ENCODE peak calls at places on chromosomes 13 and 19, in six cellular contexts. M is AML-193; E is stimulated activated CD4-positive, alpha-beta T cell treated with anti-CD3 and anti-CD28 coated beads, TNF-alpha, amount 100 ng/mL, for 48 hours; Q is naive thymus-derived CD8-positive, alpha-beta T cell; U is stimulated activated CD8-positive, alpha-beta memory T cell treated with anti-CD3 and anti-CD28 coated beads, Interleukin-2, amount 100 ng/mL, for 48 hours; X is ascending aorta. F is an unnamed sample.

GRCh38 chr13:40470665-40471064 is 195.8 kb downstream of the FOXO1 start:
- DNase-seq in M (no peak), U (no peak), E (no peak), Q (no peak), X (peak), F (no peak)

GRCh38 chr19:41928221-41928683 is at the start of gene ERFL:
- DNase-seq in Q (no peak), M (peak), U (no peak), E (no peak), X (no peak), F (peak)

GRCh38 chr13:113162783-113163685 is 4.6 kb downstream of the PROZ start:
- DNase-seq in M (no peak), E (no peak), X (peak), U (no peak), Q (no peak), F (no peak)

GRCh38 chr13:98026457-98026857 is 73.0 kb downstream of the IPO5 start:
- DNase-seq in M (no peak), Q (no peak), U (no peak), E (no peak), X (no peak), F (peak)

GRCh38 chr13:58144616-58145015 is 513.1 kb downstream of the PCDH17 start:
- DNase-seq in E (no peak), X (no peak), Q (no peak), M (no peak), U (no peak), F (no peak)

GRCh38 chr13:99174533-99175100 is 26.0 kb upstream of the UBAC2 start:
- DNase-seq in M (no peak), X (no peak), E (no peak), U (no peak), Q (no peak), F (peak)

GRCh38 chr13:43983373-43983772 is 103.7 kb downstream of the LACC1 start:
- DNase-seq in U (no peak), E (no peak), M (no peak), Q (no peak), X (no peak), F (no peak)

GRCh38 chr19:51948979-51949378 is 21.7 kb downstream of the ZNF613 start:
- DNase-seq in E (no peak), Q (no peak), U (no peak), X (no peak), M (no peak), F (no peak)

GRCh38 chr13:107867701-107868661 is 347.4 kb downstream of the LIG4 start:
- DNase-seq in E (no peak), U (no peak), X (no peak), Q (no peak), M (no peak), F (no peak)

GRCh38 chr19:45713141-45713540 is 17.6 kb downstream of the FBXO46 start:
- DNase-seq in X (no peak), M (no peak), U (no peak), Q (no peak), E (no peak), F (no peak)

GRCh38 chr19:46206176-46206575 is 23.4 kb upstream of the IGFL1 start:
- DNase-seq in X (no peak), Q (no peak), E (no peak), U (no peak), M (no peak), F (no peak)

GRCh38 chr19:20238025-20238623 is 71.1 kb downstream of the ZNF486 start:
- DNase-seq in X (peak), Q (peak), E (peak), U (peak), M (peak), F (peak)

GRCh38 chr13:39777527-39778061 is 122.1 kb downstream of the COG6 start:
- DNase-seq in U (no peak), Q (no peak), X (no peak), M (peak), E (peak), F (peak)

GRCh38 chr19:1073063-1073955 is 6.3 kb downstream of the ARHGAP45 start:
- DNase-seq in E (no peak), U (no peak), M (no peak), X (no peak), Q (no peak), F (no peak)

GRCh38 chr19:58252102-58252685 is 23.5 kb downstream of the ZNF544 start:
- DNase-seq in Q (no peak), U (no peak), E (no peak), M (no peak), X (no peak), F (peak)

GRCh38 chr19:17847538-17848366 is at the start of gene JAK3:
- DNase-seq in X (peak), M (no peak), U (peak), E (peak), Q (peak), F (no peak)

GRCh38 chr19:18029617-18030338 is 21.8 kb downstream of the ARRDC2 start:
- DNase-seq in U (no peak), E (no peak), Q (no peak), X (no peak), M (no peak), F (no peak)

GRCh38 chr13:32381539-32381938 is 46.4 kb downstream of the N4BP2L1 start:
- DNase-seq in M (peak), E (no peak), U (no peak), Q (no peak), X (no peak), F (peak)

GRCh38 chr19:46528601-46529447 is 33.2 kb upstream of the PNMA8B start:
- DNase-seq in Q (no peak), E (no peak), X (no peak), M (no peak), U (no peak), F (no peak)

GRCh38 chr13:34161829-34162544 is 344.0 kb downstream of the RFC3 start:
- DNase-seq in Q (no peak), M (no peak), E (no peak), X (no peak), U (no peak), F (peak)

GRCh38 chr13:94339116-94339687 is 140.3 kb downstream of the DCT start:
- DNase-seq in E (no peak), Q (no peak), M (no peak), U (no peak), X (no peak), F (no peak)

GRCh38 chr13:85076343-85076742 is 722.9 kb downstream of the SLITRK6 start:
- DNase-seq in U (no peak), M (no peak), E (no peak), Q (no peak), X (no peak), F (no peak)

GRCh38 chr19:2488942-2489731 is 13.2 kb downstream of the GADD45B start:
- DNase-seq in U (no peak), Q (no peak), M (no peak), X (peak), E (no peak), F (peak)

GRCh38 chr19:35305181-35305580 is 13.2 kb downstream of the MAG start:
- DNase-seq in U (no peak), Q (no peak), E (no peak), M (no peak), X (no peak), F (no peak)

GRCh38 chr13:27578121-27579030 is 42.0 kb downstream of the LNX2 start:
- DNase-seq in U (no peak), X (no peak), M (no peak), Q (no peak), E (no peak), F (no peak)

GRCh38 chr13:22945321-22946226 is 235.2 kb upstream of the SGCG start:
- DNase-seq in M (no peak), X (no peak), U (no peak), E (no peak), Q (no peak), F (no peak)

GRCh38 chr19:5047251-5047935 is 78.5 kb downstream of the KDM4B start:
- DNase-seq in X (no peak), U (no peak), M (no peak), E (no peak), Q (no peak), F (no peak)

GRCh38 chr19:29851769-29852521 is 40.2 kb downstream of the CCNE1 start:
- DNase-seq in Q (no peak), U (no peak), X (no peak), M (no peak), E (no peak), F (no peak)

GRCh38 chr19:38388310-38389100 is at the start of gene SPRED3:
- DNase-seq in E (no peak), U (no peak), X (no peak), M (no peak), Q (no peak), F (no peak)

GRCh38 chr19:9116547-9116946 is 984 bp upstream of the OR7G1 start:
- DNase-seq in M (no peak), Q (no peak), E (no peak), X (no peak), U (no peak), F (no peak)

GRCh38 chr13:78602561-78603239 is 652 bp downstream of the POU4F1 start:
- DNase-seq in Q (no peak), X (no peak), E (no peak), M (no peak), U (no peak), F (peak)

F was measured in NB4.